ENCODE peak calls at places on chromosome 15, in nine cellular contexts. One of them, this sample, is unnamed.

GRCh38 chr15:62125763-62126162 is 39.3 kb downstream of the C2CD4B start:
- DNase-seq in GM23338: no peak
- DNase-seq in neural progenitor cell: no peak
- DNase-seq in OCI-LY7: peak; percentile 5
- DNase-seq in hepatocyte: peak; percentile 47
- DNase-seq in MM.1S: no peak
- DNase-seq in SK-N-SH: peak; percentile 36
- DNase-seq in GM23248: peak; percentile 58
- DNase-seq in HCT116: peak; percentile 38
- DNase-seq in this sample: peak; percentile 51

GRCh38 chr15:29124581-29125381 is 144.8 kb downstream of the NSMCE3 start:
- DNase-seq in GM23338: peak; percentile 51
- DNase-seq in neural progenitor cell: peak; percentile 42
- DNase-seq in OCI-LY7: no peak
- DNase-seq in hepatocyte: no peak
- DNase-seq in MM.1S: no peak
- DNase-seq in SK-N-SH: no peak
- DNase-seq in GM23248: peak; percentile 39
- DNase-seq in HCT116: peak; percentile 73
- DNase-seq in this sample: peak; percentile 28

GRCh38 chr15:60217161-60217560 is 180.6 kb downstream of the ANXA2 start:
- DNase-seq in GM23338: no peak
- DNase-seq in neural progenitor cell: no peak
- DNase-seq in OCI-LY7: no peak
- DNase-seq in hepatocyte: no peak
- DNase-seq in MM.1S: no peak
- DNase-seq in SK-N-SH: no peak
- DNase-seq in GM23248: no peak
- DNase-seq in HCT116: no peak
- DNase-seq in this sample: no peak

GRCh38 chr15:31270767-31271166 is 55.9 kb upstream of the KLF13 start:
- DNase-seq in GM23338: peak; percentile 78
- DNase-seq in neural progenitor cell: peak; percentile 76
- DNase-seq in OCI-LY7: peak; percentile 61
- DNase-seq in hepatocyte: no peak
- DNase-seq in MM.1S: no peak
- DNase-seq in SK-N-SH: peak; percentile 51
- DNase-seq in GM23248: no peak
- DNase-seq in HCT116: no peak
- DNase-seq in this sample: no peak

GRCh38 chr15:39125904-39126303 is 455.0 kb upstream of the THBS1 start:
- DNase-seq in GM23338: peak; percentile 75
- DNase-seq in neural progenitor cell: peak; percentile 63
- DNase-seq in OCI-LY7: peak; percentile 31
- DNase-seq in hepatocyte: peak; percentile 42
- DNase-seq in MM.1S: peak; percentile 48
- DNase-seq in SK-N-SH: peak; percentile 51
- DNase-seq in GM23248: peak; percentile 57
- DNase-seq in HCT116: peak; percentile 51
- DNase-seq in this sample: peak; percentile 78

GRCh38 chr15:43212951-43213350 is 7.9 kb downstream of the EPB42 start:
- DNase-seq in GM23338: no peak
- DNase-seq in neural progenitor cell: no peak
- DNase-seq in OCI-LY7: no peak
- DNase-seq in hepatocyte: no peak
- DNase-seq in MM.1S: no peak
- DNase-seq in SK-N-SH: no peak
- DNase-seq in GM23248: no peak
- DNase-seq in HCT116: no peak
- DNase-seq in this sample: no peak

GRCh38 chr15:70947369-70948335 is 55.0 kb downstream of the LRRC49 start:
- DNase-seq in GM23338: no peak
- DNase-seq in neural progenitor cell: no peak
- DNase-seq in OCI-LY7: no peak
- DNase-seq in hepatocyte: no peak
- DNase-seq in MM.1S: no peak
- DNase-seq in SK-N-SH: no peak
- DNase-seq in GM23248: no peak
- DNase-seq in HCT116: no peak
- DNase-seq in this sample: no peak

GRCh38 chr15:82737975-82738374 is 28.3 kb upstream of the AP3B2 start:
- DNase-seq in GM23338: no peak
- DNase-seq in neural progenitor cell: no peak
- DNase-seq in OCI-LY7: no peak
- DNase-seq in hepatocyte: no peak
- DNase-seq in MM.1S: no peak
- DNase-seq in SK-N-SH: no peak
- DNase-seq in GM23248: no peak
- DNase-seq in HCT116: no peak
- DNase-seq in this sample: peak; percentile 48

DNA sequence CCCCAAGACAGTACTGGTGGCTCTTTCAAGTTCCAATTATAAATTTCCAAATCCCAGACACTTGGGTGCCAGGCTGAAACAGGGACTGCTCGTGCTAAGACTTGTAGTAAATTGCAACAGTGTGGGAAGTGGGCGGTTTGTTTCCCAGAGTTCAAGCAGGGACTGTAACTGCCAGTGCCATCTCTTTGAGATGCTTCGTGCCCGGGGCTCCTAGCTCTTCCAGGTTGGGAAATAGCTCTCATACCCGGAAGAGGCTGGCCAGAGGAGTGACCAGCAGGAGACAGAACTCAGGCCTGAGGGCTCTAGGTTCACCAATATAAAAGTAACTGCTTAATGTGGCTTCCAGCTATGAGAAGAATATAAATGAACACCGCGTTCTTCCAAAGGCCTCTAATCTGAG is 54.0 kb upstream of the NEO1 start:
- DNase-seq in GM23338: no peak
- DNase-seq in neural progenitor cell: no peak
- DNase-seq in OCI-LY7: no peak
- DNase-seq in hepatocyte: no peak
- DNase-seq in MM.1S: no peak
- DNase-seq in SK-N-SH: no peak
- DNase-seq in GM23248: peak; percentile 38
- DNase-seq in HCT116: no peak
- DNase-seq in this sample: no peak
- H2AFZ ChIP-seq in GM23338: peak overlapping the region; percentile 47
- H2AFZ ChIP-seq in neural progenitor cell: no peak overlapping the region
- H2AFZ ChIP-seq in OCI-LY7: no peak overlapping the region
- H2AFZ ChIP-seq in hepatocyte: no peak overlapping the region
- H2AFZ ChIP-seq in MM.1S: no peak overlapping the region
- H2AFZ ChIP-seq in SK-N-SH: no peak overlapping the region
- H2AFZ ChIP-seq in GM23248: peak overlapping the region; percentile 16
- H2AFZ ChIP-seq in HCT116: no peak overlapping the region
- H2AFZ ChIP-seq in this sample: no peak overlapping the region

GRCh38 chr15:74365619-74366445 is 1.6 kb downstream of the CYP11A1 start:
- DNase-seq in GM23338: peak; percentile 72
- DNase-seq in neural progenitor cell: peak; percentile 78
- DNase-seq in OCI-LY7: no peak
- DNase-seq in hepatocyte: peak; percentile 79
- DNase-seq in MM.1S: peak; percentile 48
- DNase-seq in SK-N-SH: no peak
- DNase-seq in GM23248: peak; percentile 88
- DNase-seq in HCT116: no peak
- DNase-seq in this sample: no peak
- TF ChIP-seq EZH2phosphoT487 in GM23338: no peak
- TF ChIP-seq EZH2phosphoT487 in neural progenitor cell: peak; percentile 47
- TF ChIP-seq EZH2phosphoT487 in OCI-LY7: no peak
- TF ChIP-seq EZH2phosphoT487 in hepatocyte: no peak
- TF ChIP-seq EZH2phosphoT487 in MM.1S: no peak
- TF ChIP-seq EZH2phosphoT487 in SK-N-SH: no peak
- TF ChIP-seq EZH2phosphoT487 in GM23248: no peak
- TF ChIP-seq EZH2phosphoT487 in HCT116: no peak
- TF ChIP-seq EZH2phosphoT487 in this sample: no peak

GRCh38 chr15:81481326-81481725 is 107.3 kb upstream of the TMC3 start:
- DNase-seq in GM23338: no peak
- DNase-seq in neural progenitor cell: no peak
- DNase-seq in OCI-LY7: no peak
- DNase-seq in hepatocyte: no peak
- DNase-seq in MM.1S: no peak
- DNase-seq in SK-N-SH: no peak
- DNase-seq in GM23248: no peak
- DNase-seq in HCT116: no peak
- DNase-seq in this sample: no peak

GRCh38 chr15:81483496-81483895 is 109.5 kb upstream of the TMC3 start:
- DNase-seq in GM23338: no peak
- DNase-seq in neural progenitor cell: no peak
- DNase-seq in OCI-LY7: no peak
- DNase-seq in hepatocyte: no peak
- DNase-seq in MM.1S: no peak
- DNase-seq in SK-N-SH: no peak
- DNase-seq in GM23248: no peak
- DNase-seq in HCT116: no peak
- DNase-seq in this sample: no peak

GRCh38 chr15:81484076-81484475 is 110.1 kb upstream of the TMC3 start:
- DNase-seq in GM23338: no peak
- DNase-seq in neural progenitor cell: no peak
- DNase-seq in OCI-LY7: no peak
- DNase-seq in hepatocyte: no peak
- DNase-seq in MM.1S: no peak
- DNase-seq in SK-N-SH: no peak
- DNase-seq in GM23248: no peak
- DNase-seq in HCT116: no peak
- DNase-seq in this sample: no peak

GRCh38 chr15:81475926-81476325 is 101.9 kb upstream of the TMC3 start:
- DNase-seq in GM23338: no peak
- DNase-seq in neural progenitor cell: no peak
- DNase-seq in OCI-LY7: no peak
- DNase-seq in hepatocyte: no peak
- DNase-seq in MM.1S: no peak
- DNase-seq in SK-N-SH: no peak
- DNase-seq in GM23248: no peak
- DNase-seq in HCT116: no peak
- DNase-seq in this sample: no peak

DNA sequence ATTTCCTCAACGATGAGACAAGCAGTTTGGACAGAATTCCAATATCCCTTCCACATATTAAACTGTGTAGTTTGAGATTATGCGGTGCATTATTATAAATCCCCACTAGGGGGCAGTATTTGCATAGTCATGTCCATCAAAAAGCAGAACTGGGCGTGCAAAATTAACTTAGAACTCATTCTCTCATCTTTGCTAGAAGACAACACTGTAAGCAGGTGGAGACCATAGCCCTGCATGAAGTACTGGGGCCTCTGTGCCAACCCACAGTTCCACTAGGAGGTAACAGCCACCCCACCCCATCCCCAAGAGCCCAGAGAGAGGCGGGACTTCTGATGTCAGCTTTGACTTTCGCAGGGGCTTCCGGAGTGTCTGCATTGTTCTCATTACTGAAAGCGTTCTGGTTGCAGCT is 106.6 kb upstream of the TMC3 start:
- DNase-seq in GM23338: peak; percentile 78
- DNase-seq in neural progenitor cell: peak; percentile 77
- DNase-seq in OCI-LY7: peak; percentile 70
- DNase-seq in hepatocyte: peak; percentile 86
- DNase-seq in MM.1S: peak; percentile 71
- DNase-seq in SK-N-SH: peak; percentile 40
- DNase-seq in GM23248: peak; percentile 68
- DNase-seq in HCT116: peak; percentile 24
- DNase-seq in this sample: peak; percentile 79
- H2AFZ ChIP-seq in GM23338: no peak overlapping the region
- H2AFZ ChIP-seq in neural progenitor cell: peak overlapping the region; percentile 86
- H2AFZ ChIP-seq in OCI-LY7: no peak overlapping the region
- H2AFZ ChIP-seq in hepatocyte: no peak overlapping the region
- H2AFZ ChIP-seq in MM.1S: no peak overlapping the region
- H2AFZ ChIP-seq in SK-N-SH: peak overlapping the region; percentile 57
- H2AFZ ChIP-seq in GM23248: no peak overlapping the region
- H2AFZ ChIP-seq in HCT116: no peak overlapping the region
- H2AFZ ChIP-seq in this sample: no peak overlapping the region

DNA sequence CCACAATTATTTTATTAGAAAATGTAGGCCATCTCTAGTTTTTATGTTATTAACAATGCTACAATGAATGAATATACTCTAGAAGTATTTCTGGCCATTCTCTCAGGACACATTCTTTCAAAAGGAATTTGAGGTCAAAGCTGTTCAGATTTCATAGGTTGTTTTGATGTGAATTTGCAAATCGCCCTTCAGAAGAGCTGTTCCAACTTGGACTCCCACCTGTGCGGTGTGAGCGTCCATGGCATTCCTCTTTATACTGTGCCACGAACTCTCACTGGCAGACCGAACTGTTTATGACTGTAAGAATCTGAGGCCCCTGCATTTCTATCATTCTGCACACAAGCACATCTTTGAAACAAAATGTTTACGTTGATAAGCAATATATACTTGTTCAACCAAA is 18.6 kb upstream of the SLC24A5 start:
- DNase-seq in GM23338: no peak
- DNase-seq in neural progenitor cell: no peak
- DNase-seq in OCI-LY7: no peak
- DNase-seq in hepatocyte: no peak
- DNase-seq in MM.1S: no peak
- DNase-seq in SK-N-SH: no peak
- DNase-seq in GM23248: no peak
- DNase-seq in HCT116: no peak
- DNase-seq in this sample: no peak
- TF ChIP-seq EZH2phosphoT487 in GM23338: no peak
- TF ChIP-seq EZH2phosphoT487 in neural progenitor cell: no peak
- TF ChIP-seq EZH2phosphoT487 in OCI-LY7: no peak
- TF ChIP-seq EZH2phosphoT487 in hepatocyte: no peak
- TF ChIP-seq EZH2phosphoT487 in MM.1S: no peak
- TF ChIP-seq EZH2phosphoT487 in SK-N-SH: no peak
- TF ChIP-seq EZH2phosphoT487 in GM23248: no peak
- TF ChIP-seq EZH2phosphoT487 in HCT116: no peak
- TF ChIP-seq EZH2phosphoT487 in this sample: no peak